ENCODE peak calls at places on chromosome 16, in six cellular contexts. Q is PC-3; N is GM23248; V is cardiac muscle cell; U is CD8-positive, alpha-beta T cell; I is tibial artery. O is an unnamed sample. For H3K27me3, the result is how much of the 10 kb centered on the place peaks cover.

GRCh38 chr16:74734361-74735161 is 33.9 kb upstream of the MLKL start:
- DNase-seq in Q (no peak), N (peak), U (no peak), I (no peak), V (no peak), O (no peak)

GRCh38 chr16:28974007-28974436 is 556 bp upstream of the SPNS1 start:
- DNase-seq in N (peak), I (no peak), V (peak), Q (peak), U (peak), O (peak)

GRCh38 chr16:16857603-16858283 is 478.8 kb downstream of the NPIPA7 start:
- DNase-seq in I (no peak), V (no peak), U (no peak), N (peak), Q (no peak), O (no peak)

GRCh38 chr16:48106445-48106844 is 49.3 kb downstream of the ABCC12 start:
- DNase-seq in Q (no peak), N (no peak), V (no peak), U (no peak), I (no peak), O (no peak)

GRCh38 chr16:55701442-55702319 is 45.9 kb downstream of the SLC6A2 start:
- DNase-seq in N (peak), I (no peak), Q (peak), V (peak), U (peak), O (peak)

GRCh38 chr16:50251375-50252081 is 14.8 kb upstream of the ADCY7 start:
- DNase-seq in V (peak), Q (peak), I (peak), U (no peak), N (peak), O (no peak)

GRCh38 chr16:30535777-30536190 is 1.1 kb upstream of the ZNF747 start:
- DNase-seq in Q (peak), U (peak), V (peak), I (peak), N (peak), O (peak)

GRCh38 chr16:25135239-25135878 is 23.8 kb downstream of the LCMT1 start:
- DNase-seq in I (no peak), N (peak), U (no peak), V (peak), Q (peak), O (peak)

GRCh38 chr16:26078971-26079370 is 387.2 kb downstream of the HS3ST4 start:
- DNase-seq in U (no peak), N (no peak), I (no peak), Q (no peak), V (no peak), O (peak)

GRCh38 chr16:58652741-58653140 is 23.1 kb upstream of the CNOT1 start:
- DNase-seq in I (no peak), Q (no peak), U (no peak), N (peak), V (peak), O (peak)

GRCh38 chr16:68599586-68599985 is 45.5 kb upstream of the CDH3 start:
- DNase-seq in N (no peak), I (no peak), U (no peak), V (no peak), Q (no peak), O (no peak)

GRCh38 chr16:19410435-19411153 is 7.1 kb upstream of the TMC5 start:
- DNase-seq in V (peak), Q (peak), N (peak), U (no peak), I (no peak), O (no peak)

GRCh38 chr16:56985288-56985961 is 3.9 kb upstream of the NLRC5 start:
- DNase-seq in N (peak), I (peak), U (no peak), V (peak), Q (peak), O (peak)

GRCh38 chr16:53666816-53667415 is 36.7 kb downstream of the RPGRIP1L start:
- DNase-seq in N (no peak), U (no peak), Q (no peak), V (no peak), I (no peak), O (no peak)

GRCh38 chr16:48161906-48162305 is 6.1 kb upstream of the ABCC12 start:
- DNase-seq in N (no peak), V (no peak), I (no peak), Q (no peak), U (no peak), O (no peak)

GRCh38 chr16:46688101-46688656 is 799 bp downstream of the VPS35 start:
- DNase-seq in I (no peak), Q (peak), U (no peak), V (peak), N (no peak), O (no peak)

GRCh38 chr16:380837-381787 is 666 bp downstream of the PGAP6 start:
- DNase-seq in V (no peak), Q (no peak), N (peak), U (peak), I (no peak), O (peak)

GRCh38 chr16:85183564-85183963 is 71.3 kb upstream of the CIBAR2 start:
- DNase-seq in U (no peak), N (no peak), V (no peak), Q (no peak), I (no peak), O (no peak)
- H3K27me3 ChIP-seq in U (under half), N (under half), V (under half), Q (under half), I (under half), O (under half)

GRCh38 chr16:27723711-27724490 is 174.0 kb downstream of the KATNIP start:
- DNase-seq in U (no peak), V (no peak), Q (no peak), I (no peak), N (no peak), O (peak)
- H3K4me3 ChIP-seq in U (no peak), V (no peak), Q (no peak), I (no peak), N (no peak), O (no peak)

DNA sequence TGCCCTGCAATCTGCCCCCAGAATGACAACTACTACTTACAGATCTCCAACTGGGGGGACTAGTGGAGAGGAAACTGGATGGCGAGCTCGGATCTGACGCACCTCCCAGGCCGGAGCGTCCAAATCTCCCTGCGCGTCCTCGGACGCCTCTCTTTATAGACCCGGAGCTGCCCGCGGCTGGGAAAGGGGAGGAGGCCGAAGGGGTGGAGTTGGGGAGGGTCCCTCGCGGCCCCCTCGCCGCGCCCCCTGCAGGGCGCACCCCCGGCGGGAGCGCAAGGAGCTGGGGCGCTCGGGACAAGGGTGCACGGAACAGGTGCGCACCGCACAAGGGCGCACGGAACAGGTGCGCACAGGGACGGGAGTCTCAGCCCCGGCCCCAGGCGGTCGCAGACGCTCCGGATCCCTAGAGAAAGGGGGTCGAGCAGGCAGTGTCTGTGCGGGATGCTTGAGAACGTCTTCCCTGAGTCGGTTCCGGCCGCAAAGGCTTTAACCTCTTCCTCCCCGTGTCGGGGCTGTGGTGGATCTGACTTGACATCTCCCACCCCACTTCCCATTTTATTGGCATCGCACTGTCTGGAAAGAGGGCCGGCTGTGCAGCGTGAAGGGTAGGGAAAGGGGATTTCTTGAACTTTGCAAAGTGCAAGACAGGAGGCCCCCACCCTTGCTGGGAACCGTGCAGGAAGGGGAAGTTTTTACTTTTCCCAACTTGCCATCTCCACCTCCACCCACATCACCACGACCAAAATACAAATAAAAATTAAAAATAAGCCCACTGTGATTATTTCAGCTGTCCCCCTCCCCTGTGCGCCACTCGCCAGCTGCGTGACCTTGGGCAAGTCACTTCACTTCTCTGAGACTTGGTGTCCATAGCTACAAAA is at the start of gene MYH11:
- DNase-seq in V (no peak), Q (no peak), U (no peak), I (peak), N (peak), O (no peak)
- H3K27ac ChIP-seq in V (no peak), Q (no peak), U (no peak), I (peak), N (no peak), O (no peak)

GRCh38 chr16:86762035-86762550 is 183.7 kb downstream of the FOXL1 start:
- DNase-seq in N (no peak), V (no peak), Q (no peak), I (peak), U (no peak), O (no peak)
- H3K27me3 ChIP-seq in N (under half), V (under half), Q (under half), I (under half), U (under half), O (under half)